ENCODE peak calls at places on chromosomes 16 and 17, in five cellular contexts. One of them, this sample, is unnamed.

GRCh38 chr16:52578829-52579193 is 31.9 kb upstream of the TOX3 start:
- DNase-seq in adrenal gland: no peak
- DNase-seq in right lobe of liver: no peak
- DNase-seq in spleen: no peak
- DNase-seq in HCT116: no peak
- DNase-seq in this sample: no peak

GRCh38 chr17:48055531-48056245 is 7.5 kb downstream of the NFE2L1 start:
- DNase-seq in adrenal gland: no peak
- DNase-seq in right lobe of liver: no peak
- DNase-seq in spleen: peak
- DNase-seq in HCT116: peak
- DNase-seq in this sample: peak

GRCh38 chr17:41511716-41512115 is 6.3 kb upstream of the KRT13 start:
- DNase-seq in adrenal gland: no peak
- DNase-seq in right lobe of liver: no peak
- DNase-seq in spleen: no peak
- DNase-seq in HCT116: no peak
- DNase-seq in this sample: no peak

GRCh38 chr16:83351846-83352245 is 455.9 kb upstream of the HSBP1 start:
- DNase-seq in adrenal gland: no peak
- DNase-seq in right lobe of liver: no peak
- DNase-seq in spleen: no peak
- DNase-seq in HCT116: no peak
- DNase-seq in this sample: no peak

GRCh38 chr17:13671771-13672170 is 70.0 kb upstream of the HS3ST3A1 start:
- DNase-seq in adrenal gland: no peak
- DNase-seq in right lobe of liver: no peak
- DNase-seq in spleen: no peak
- DNase-seq in HCT116: no peak
- DNase-seq in this sample: no peak

GRCh38 chr16:46717692-46718091 is 28.2 kb downstream of the ORC6 start:
- DNase-seq in adrenal gland: no peak
- DNase-seq in right lobe of liver: no peak
- DNase-seq in spleen: no peak
- DNase-seq in HCT116: no peak
- DNase-seq in this sample: no peak

GRCh38 chr16:85206472-85207356 is 94.4 kb upstream of the CIBAR2 start:
- DNase-seq in adrenal gland: peak
- DNase-seq in right lobe of liver: peak
- DNase-seq in spleen: peak
- DNase-seq in HCT116: no peak
- DNase-seq in this sample: no peak

GRCh38 chr16:19115148-19116021 is 1.6 kb downstream of the ITPRIPL2 start:
- DNase-seq in adrenal gland: no peak
- DNase-seq in right lobe of liver: no peak
- DNase-seq in spleen: no peak
- DNase-seq in HCT116: no peak
- DNase-seq in this sample: no peak

GRCh38 chr17:42002792-42003301 is 14.4 kb downstream of the DNAJC7 start:
- DNase-seq in adrenal gland: no peak
- DNase-seq in right lobe of liver: no peak
- DNase-seq in spleen: no peak
- DNase-seq in HCT116: no peak
- DNase-seq in this sample: no peak

GRCh38 chr16:29814592-29814991 is 1.4 kb upstream of the PAGR1 start:
- DNase-seq in adrenal gland: peak
- DNase-seq in right lobe of liver: peak
- DNase-seq in spleen: peak
- DNase-seq in HCT116: no peak
- DNase-seq in this sample: no peak

GRCh38 chr17:73773702-73774101 is 129.5 kb upstream of the SDK2 start:
- DNase-seq in adrenal gland: no peak
- DNase-seq in right lobe of liver: peak
- DNase-seq in spleen: no peak
- DNase-seq in HCT116: no peak
- DNase-seq in this sample: no peak

GRCh38 chr17:49016775-49017463 is 19.7 kb downstream of the IGF2BP1 start:
- DNase-seq in adrenal gland: peak
- DNase-seq in right lobe of liver: no peak
- DNase-seq in spleen: no peak
- DNase-seq in HCT116: peak
- DNase-seq in this sample: peak

GRCh38 chr16:60651351-60651750 is 1384.9 kb downstream of the CDH8 start:
- DNase-seq in adrenal gland: no peak
- DNase-seq in right lobe of liver: no peak
- DNase-seq in spleen: no peak
- DNase-seq in HCT116: no peak
- DNase-seq in this sample: no peak

GRCh38 chr17:65099941-65100315 is 37.2 kb upstream of the RGS9 start:
- DNase-seq in adrenal gland: peak
- DNase-seq in right lobe of liver: no peak
- DNase-seq in spleen: peak
- DNase-seq in HCT116: peak
- DNase-seq in this sample: peak

GRCh38 chr17:42414782-42415409 is 8.2 kb downstream of the CAVIN1 start:
- DNase-seq in adrenal gland: no peak
- DNase-seq in right lobe of liver: no peak
- DNase-seq in spleen: peak
- DNase-seq in HCT116: no peak
- DNase-seq in this sample: no peak

GRCh38 chr17:30291571-30292489 is at the start of gene BLMH:
- DNase-seq in adrenal gland: peak
- DNase-seq in right lobe of liver: peak
- DNase-seq in spleen: peak
- DNase-seq in HCT116: no peak
- DNase-seq in this sample: peak

GRCh38 chr17:28949185-28950016 is 1.9 kb downstream of the PHF12 start:
- DNase-seq in adrenal gland: peak
- DNase-seq in right lobe of liver: peak
- DNase-seq in spleen: peak
- DNase-seq in HCT116: no peak
- DNase-seq in this sample: peak

GRCh38 chr17:57988301-57989010 is 402 bp upstream of the VEZF1 start:
- DNase-seq in adrenal gland: peak
- DNase-seq in right lobe of liver: peak
- DNase-seq in spleen: peak
- DNase-seq in HCT116: peak
- DNase-seq in this sample: peak
- TF ChIP-seq POLR2A in adrenal gland: no peak
- TF ChIP-seq POLR2A in right lobe of liver: no peak
- TF ChIP-seq POLR2A in spleen: no peak
- TF ChIP-seq POLR2A in HCT116: no peak
- TF ChIP-seq POLR2A in this sample: peak

DNA sequence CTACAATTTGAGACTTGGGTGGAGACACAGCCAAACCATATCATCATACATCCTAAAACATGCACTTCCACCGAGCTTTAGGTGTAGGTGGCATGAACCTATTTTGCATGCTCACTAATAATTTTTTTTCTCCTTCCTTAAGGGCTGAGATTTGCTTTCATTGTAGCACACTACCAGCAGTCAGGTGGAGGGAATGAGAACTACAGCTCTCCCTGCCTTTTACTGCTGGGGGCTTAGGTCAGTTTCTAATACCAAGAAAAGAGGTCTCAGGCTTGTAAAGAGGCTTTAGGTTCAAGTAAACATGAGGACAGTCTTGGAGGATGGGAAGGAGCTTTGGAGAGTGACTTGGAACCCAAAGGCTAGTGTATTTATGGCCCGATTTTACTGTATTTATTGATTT is 22.0 kb downstream of the CFAP20 start:
- DNase-seq in adrenal gland: no peak
- DNase-seq in right lobe of liver: no peak
- DNase-seq in spleen: no peak
- DNase-seq in HCT116: no peak
- DNase-seq in this sample: no peak
- TF ChIP-seq POLR2A in adrenal gland: no peak
- TF ChIP-seq POLR2A in right lobe of liver: no peak
- TF ChIP-seq POLR2A in spleen: no peak
- TF ChIP-seq POLR2A in HCT116: no peak
- TF ChIP-seq POLR2A in this sample: no peak

DNA sequence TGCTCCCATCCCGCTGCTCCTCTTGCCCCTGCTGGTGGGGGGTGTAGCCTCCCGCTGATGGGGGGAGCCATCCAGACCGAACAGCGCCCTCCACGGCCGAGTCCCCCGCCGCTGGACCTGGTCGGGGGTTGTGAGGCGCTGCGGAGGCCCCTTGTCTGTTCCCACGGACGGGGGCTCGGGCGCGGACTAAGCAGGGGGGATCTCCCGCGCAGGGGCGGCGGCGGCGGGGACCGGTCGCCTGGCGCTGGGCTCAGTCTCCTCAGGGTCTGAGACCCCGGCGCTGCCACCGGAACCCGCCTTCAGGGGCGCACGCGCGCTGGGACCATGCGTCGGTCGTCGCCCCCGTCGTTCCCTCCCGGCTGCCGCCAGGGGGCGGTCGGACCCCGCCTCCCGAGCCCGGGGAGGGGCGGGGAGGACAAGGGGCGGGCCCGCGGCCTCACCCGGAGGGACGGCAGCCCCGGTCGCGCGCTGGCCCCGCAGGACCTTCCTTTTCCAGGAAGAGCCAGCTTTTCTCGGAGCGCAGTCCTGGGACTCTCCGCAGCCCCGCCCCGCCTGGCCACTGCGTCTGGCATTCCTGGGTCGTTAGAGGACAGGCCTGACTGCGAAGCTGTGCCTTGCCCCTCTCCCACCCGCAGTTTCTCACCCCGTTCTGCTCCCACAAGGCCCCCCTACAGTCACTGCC is 6.3 kb upstream of the IL32 start:
- DNase-seq in adrenal gland: peak
- DNase-seq in right lobe of liver: peak
- DNase-seq in spleen: peak
- DNase-seq in HCT116: peak
- DNase-seq in this sample: peak
- TF ChIP-seq POLR2A in adrenal gland: no peak
- TF ChIP-seq POLR2A in right lobe of liver: peak
- TF ChIP-seq POLR2A in spleen: peak
- TF ChIP-seq POLR2A in HCT116: no peak
- TF ChIP-seq POLR2A in this sample: no peak

GRCh38 chr17:51260237-51260959 is at the start of gene UTP18:
- DNase-seq in adrenal gland: peak
- DNase-seq in right lobe of liver: peak
- DNase-seq in spleen: peak
- DNase-seq in HCT116: peak
- DNase-seq in this sample: peak

GRCh38 chr17:51260960-51261958 is 913 bp downstream of the UTP18 start:
- DNase-seq in adrenal gland: peak
- DNase-seq in right lobe of liver: peak
- DNase-seq in spleen: peak
- DNase-seq in HCT116: peak
- DNase-seq in this sample: peak

GRCh38 chr17:51258756-51259573 is 884 bp downstream of the MBTD1 start:
- DNase-seq in adrenal gland: peak
- DNase-seq in right lobe of liver: peak
- DNase-seq in spleen: peak
- DNase-seq in HCT116: no peak
- DNase-seq in this sample: peak

GRCh38 chr17:51257150-51258081 is 2.4 kb downstream of the MBTD1 start:
- DNase-seq in adrenal gland: no peak
- DNase-seq in right lobe of liver: no peak
- DNase-seq in spleen: no peak
- DNase-seq in HCT116: no peak
- DNase-seq in this sample: no peak

DNA sequence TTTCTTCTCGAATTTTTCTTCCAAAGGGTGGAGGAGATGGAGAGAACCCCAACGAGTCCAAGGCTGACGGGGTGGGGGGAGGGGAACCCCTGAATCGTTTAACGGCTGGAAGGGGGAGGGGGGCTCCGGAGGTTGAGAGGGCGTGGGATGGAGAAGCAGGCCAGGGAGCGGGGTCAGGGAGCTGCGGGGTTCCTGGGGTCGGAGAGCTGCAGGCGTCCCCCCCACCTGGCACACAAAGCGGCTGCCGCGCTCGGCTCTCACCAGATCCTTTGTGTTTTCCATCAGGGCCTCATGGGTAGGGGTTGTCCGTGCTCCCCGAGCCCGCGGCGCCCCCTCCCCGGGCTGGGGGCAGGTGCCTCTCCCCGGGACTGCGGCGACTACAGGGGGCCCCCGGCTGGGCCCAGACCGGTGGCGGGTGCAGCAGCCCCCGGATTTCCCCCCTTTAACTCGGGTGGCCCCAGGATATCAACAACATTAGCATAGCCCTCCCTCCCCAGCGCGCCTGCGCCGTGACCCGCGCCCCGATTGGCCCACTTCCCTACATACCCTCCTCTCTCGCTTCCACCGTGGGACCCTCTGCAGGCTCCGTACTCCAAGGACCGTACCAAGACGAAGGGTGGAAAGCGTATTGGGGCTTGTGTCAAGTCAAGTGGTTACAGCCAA is at the start of gene MBTD1:
- DNase-seq in adrenal gland: peak
- DNase-seq in right lobe of liver: peak
- DNase-seq in spleen: peak
- DNase-seq in HCT116: peak
- DNase-seq in this sample: peak
- TF ChIP-seq POLR2A in adrenal gland: no peak
- TF ChIP-seq POLR2A in right lobe of liver: no peak
- TF ChIP-seq POLR2A in spleen: no peak
- TF ChIP-seq POLR2A in HCT116: peak
- TF ChIP-seq POLR2A in this sample: no peak